ENCODE peak calls at places on chromosomes 11 and 22, in five cellular contexts. B is PC-9; R is activated CD8-positive, alpha-beta memory T cell treated with anti-CD3 and anti-CD28 coated beads for 24 hours; E is iris pigment epithelial cell; A is EL. J is an unnamed sample.

GRCh38 chr11:129259950-129260349 is 67.8 kb upstream of the ARHGAP32 start:
- DNase-seq in B (no peak), R (no peak), E (no peak), A (no peak), J (no peak)

GRCh38 chr22:41504397-41504796 is 35.5 kb downstream of the ACO2 start:
- DNase-seq in B (no peak), R (no peak), E (no peak), A (no peak), J (no peak)

GRCh38 chr11:132131962-132132361 is 761.5 kb downstream of the NTM start:
- DNase-seq in B (no peak), R (no peak), E (no peak), A (no peak), J (no peak)

GRCh38 chr22:48402591-48403031 is 1425.1 kb downstream of the BRD1 start:
- DNase-seq in B (no peak), R (no peak), E (no peak), A (no peak), J (no peak)

GRCh38 chr11:14463623-14464022 is 36.0 kb downstream of the COPB1 start:
- DNase-seq in B (no peak), R (no peak), E (no peak), A (no peak), J (no peak)

GRCh38 chr22:31103899-31104694 is 3.3 kb downstream of the SELENOM start:
- DNase-seq in B (no peak), R (no peak), E (no peak), A (no peak), J (no peak)

GRCh38 chr22:21020802-21021429 is 6.0 kb downstream of the P2RX6 start:
- DNase-seq in B (no peak), R (no peak), E (no peak), A (peak), J (no peak)

GRCh38 chr11:2474059-2474901 is 29.5 kb downstream of the KCNQ1 start:
- DNase-seq in B (no peak), R (no peak), E (no peak), A (no peak), J (no peak)

GRCh38 chr11:9330387-9331384 is 16.3 kb upstream of the TMEM41B start:
- DNase-seq in B (peak), R (no peak), E (no peak), A (peak), J (no peak)

GRCh38 chr11:125874556-125875124 is 12.8 kb upstream of the HYLS1 start:
- DNase-seq in B (peak), R (no peak), E (peak), A (peak), J (peak)

GRCh38 chr11:859394-860131 is 16.9 kb downstream of the TSPAN4 start:
- DNase-seq in B (peak), R (no peak), E (peak), A (peak), J (peak)

GRCh38 chr22:24583221-24583971 is 9.5 kb downstream of the LRRC75B start:
- DNase-seq in B (peak), R (no peak), E (no peak), A (peak), J (peak)

GRCh38 chr11:63769719-63770443 is 1.3 kb upstream of the ZFTA start:
- DNase-seq in B (no peak), R (no peak), E (no peak), A (no peak), J (no peak)

GRCh38 chr22:30858976-30859713 is 109.4 kb downstream of the MORC2 start:
- DNase-seq in B (no peak), R (peak), E (no peak), A (no peak), J (no peak)

GRCh38 chr22:38802671-38803121 is 8.8 kb upstream of the DNAL4 start:
- DNase-seq in B (peak), R (no peak), E (peak), A (peak), J (peak)

GRCh38 chr11:441418-442274 is at the start of gene ANO9:
- DNase-seq in B (peak), R (peak), E (no peak), A (no peak), J (peak)

GRCh38 chr22:43796567-43796966 is 15.5 kb downstream of the EFCAB6 start:
- DNase-seq in B (no peak), R (no peak), E (peak), A (peak), J (no peak)

GRCh38 chr11:117189941-117190544 is 9.1 kb upstream of the TAGLN start:
- DNase-seq in B (no peak), R (no peak), E (no peak), A (no peak), J (no peak)

GRCh38 chr22:38335077-38335476 is 17.8 kb upstream of the CSNK1E start:
- DNase-seq in B (no peak), R (no peak), E (peak), A (peak), J (no peak)

GRCh38 chr22:24506802-24507438 is 11.8 kb downstream of the UPB1 start:
- DNase-seq in B (no peak), R (no peak), E (peak), A (peak), J (peak)

GRCh38 chr11:43518407-43519165 is 159.9 kb downstream of the TTC17 start:
- DNase-seq in B (no peak), R (peak), E (peak), A (no peak), J (no peak)

GRCh38 chr22:37045958-37046357 is 5.6 kb upstream of the KCTD17 start:
- DNase-seq in B (no peak), R (no peak), E (peak), A (peak), J (no peak)